ENCODE peak calls at places on chromosome 5, in seven cellular contexts. H is pancreas, P is suprapubic skin, C is neuronal stem cell, B is sigmoid colon, S is fibroblast of lung, K is lower lobe of right lung. V is an unnamed sample.

GRCh38 chr5:147578228-147579024 is 68.6 kb upstream of the DPYSL3 start:
- DNase-seq in C (no peak), S (peak; percentile 69), K (no peak), H (no peak), P (no peak), B (no peak), V (peak; percentile 61)

GRCh38 chr5:6902094-6902493 is 188.9 kb downstream of the TENT4A start:
- DNase-seq in K (no peak), P (no peak), S (no peak), B (no peak), H (no peak), C (no peak), V (no peak)

GRCh38 chr5:116971131-116971530 is 396.5 kb upstream of the SEMA6A start:
- DNase-seq in S (no peak), K (no peak), B (no peak), H (no peak), C (no peak), P (no peak), V (no peak)

GRCh38 chr5:157219491-157220271 is 39.0 kb downstream of the ITK start:
- DNase-seq in P (no peak), B (no peak), C (no peak), H (no peak), K (no peak), S (no peak), V (no peak)

GRCh38 chr5:91318727-91319126 is 64.4 kb downstream of the ARRDC3 start:
- DNase-seq in B (no peak), C (no peak), P (no peak), H (no peak), S (no peak), K (peak; percentile 14), V (no peak)

GRCh38 chr5:171428849-171429542 is 9.5 kb downstream of the FGF18 start:
- DNase-seq in S (no peak), H (peak; percentile 39), B (peak; percentile 53), K (peak; percentile 11), P (peak; percentile 13), C (no peak), V (no peak)

GRCh38 chr5:39570418-39571027 is 145.7 kb upstream of the DAB2 start:
- DNase-seq in S (peak; percentile 31), P (no peak), C (peak; percentile 9), K (no peak), B (no peak), H (no peak), V (peak; percentile 55)

GRCh38 chr5:66882592-66883227 is 286.5 kb downstream of the MAST4 start:
- DNase-seq in K (no peak), S (peak; percentile 83), C (no peak), H (no peak), B (no peak), P (no peak), V (peak; percentile 94)

GRCh38 chr5:71695561-71695960 is 23.5 kb upstream of the CARTPT start:
- DNase-seq in P (no peak), B (no peak), C (no peak), H (no peak), K (no peak), S (peak; percentile 15), V (no peak)

GRCh38 chr5:16540421-16540820 is 74.8 kb upstream of the ZNF622 start:
- DNase-seq in B (no peak), C (no peak), K (no peak), H (no peak), P (no peak), S (peak; percentile 90), V (peak; percentile 73)

GRCh38 chr5:88875609-88876234 is 7.3 kb downstream of the MEF2C start:
- DNase-seq in H (no peak), S (no peak), K (no peak), P (no peak), B (no peak), C (no peak), V (no peak)

GRCh38 chr5:151632524-151632923 is 41.4 kb upstream of the FAT2 start:
- DNase-seq in H (no peak), B (no peak), S (no peak), K (no peak), C (no peak), P (no peak), V (peak; percentile 43)

GRCh38 chr5:134594797-134595457 is 37.7 kb downstream of the SAR1B start:
- DNase-seq in B (no peak), S (no peak), H (no peak), K (no peak), P (no peak), C (no peak), V (no peak)

GRCh38 chr5:74504463-74504862 is 136.1 kb downstream of the ENC1 start:
- DNase-seq in P (no peak), K (no peak), C (no peak), B (no peak), S (no peak), H (no peak), V (no peak)

GRCh38 chr5:127957701-127958190 is 125.8 kb upstream of the SLC12A2 start:
- DNase-seq in B (no peak), K (no peak), H (no peak), S (no peak), P (no peak), C (no peak), V (no peak)

GRCh38 chr5:60843693-60844428 is at the start of gene ELOVL7:
- DNase-seq in K (peak; percentile 84), B (no peak), P (no peak), H (peak; percentile 97), C (peak; percentile 69), S (peak; percentile 42), V (peak; percentile 92)

GRCh38 chr5:139854953-139855352 is 59.3 kb downstream of the PSD2 start:
- DNase-seq in H (no peak), S (no peak), P (no peak), C (no peak), B (no peak), K (no peak), V (no peak)

GRCh38 chr5:38367410-38367809 is 109.1 kb downstream of the EGFLAM start:
- DNase-seq in K (no peak), B (no peak), C (no peak), H (no peak), S (no peak), P (no peak), V (no peak)

DNA sequence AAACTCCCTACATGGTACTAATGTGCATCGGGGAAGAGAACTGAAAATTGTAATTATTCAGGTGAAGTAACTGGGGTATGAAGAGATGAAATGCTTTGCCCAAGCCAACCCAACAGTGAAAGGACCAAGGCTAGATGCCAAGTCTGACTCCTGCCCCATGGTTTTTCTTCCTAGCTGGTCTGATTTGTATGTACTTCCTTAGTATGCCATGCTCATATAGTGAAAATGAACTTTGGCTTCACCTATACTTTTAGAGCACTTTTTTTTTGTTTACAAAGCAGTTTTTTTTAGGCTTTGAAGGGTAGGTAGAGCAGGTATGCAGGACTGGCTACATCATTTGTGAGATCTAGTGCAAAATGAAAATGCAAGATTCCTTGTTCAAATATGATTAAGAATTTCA is 359.4 kb upstream of the RIOK2 start:
- DNase-seq in H (no peak), P (no peak), K (no peak), S (no peak), B (no peak), C (no peak), V (no peak)
- H3K4me3 ChIP-seq in H (no peak overlapping the region), P (no peak overlapping the region), K (no peak overlapping the region), S (no peak overlapping the region), B (no peak overlapping the region), C (no peak overlapping the region), V (no peak overlapping the region)

GRCh38 chr5:141330299-141331080 is at the start of gene PCDHGA1:
- DNase-seq in C (no peak), K (no peak), H (no peak), S (peak; percentile 40), P (no peak), B (no peak), V (peak; percentile 46)
- H3K4me3 ChIP-seq in C (peak within 1 kb of the TSS; percentile 2), K (no peak within 1 kb of the TSS), H (peak within 1 kb of the TSS; percentile 11), S (peak within 1 kb of the TSS; percentile 41), P (no peak within 1 kb of the TSS), B (no peak within 1 kb of the TSS), V (no peak within 1 kb of the TSS)

DNA sequence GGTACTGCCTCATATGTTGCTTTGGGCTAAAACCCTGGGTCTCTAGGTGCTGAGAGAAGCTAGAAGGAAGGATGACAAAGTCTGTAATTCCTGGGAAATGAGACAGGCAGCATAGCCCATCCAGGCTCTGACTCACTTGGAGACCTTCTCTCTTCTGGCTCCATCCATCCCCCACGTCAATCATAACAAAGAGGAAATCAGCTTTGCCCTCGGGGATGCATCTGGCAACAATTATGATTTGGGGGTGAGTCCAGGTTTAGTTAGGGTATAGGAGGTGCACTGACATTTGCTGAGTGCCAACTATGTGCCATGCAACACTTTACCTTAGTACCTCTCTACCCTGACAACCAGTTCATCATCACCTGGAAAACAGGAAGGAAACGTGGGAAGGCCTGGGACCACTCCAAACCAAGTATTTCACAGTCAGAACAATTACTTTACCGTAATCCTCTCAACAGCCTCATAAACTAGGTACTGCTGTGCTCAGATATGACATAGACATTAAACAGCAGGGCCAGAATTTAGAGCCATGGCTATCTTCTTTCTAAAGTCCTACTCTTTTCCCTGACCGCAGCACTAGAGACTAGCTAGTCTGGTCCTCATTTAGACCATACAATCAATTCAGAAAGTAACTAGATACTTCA is 39.1 kb upstream of the GZMA start:
- DNase-seq in S (peak; percentile 66), K (no peak), B (no peak), P (no peak), C (no peak), H (no peak), V (peak; percentile 79)
- H3K4me3 ChIP-seq in S (no peak overlapping the region), K (no peak overlapping the region), B (no peak overlapping the region), P (no peak overlapping the region), C (no peak overlapping the region), H (no peak overlapping the region), V (no peak overlapping the region)

GRCh38 chr5:138803935-138804334 is 50.7 kb downstream of the CTNNA1 start:
- DNase-seq in H (no peak), S (no peak), P (no peak), B (no peak), K (no peak), C (no peak), V (no peak)

GRCh38 chr5:138805096-138805495 is 51.9 kb downstream of the CTNNA1 start:
- DNase-seq in H (no peak), C (no peak), P (no peak), K (no peak), B (no peak), S (peak; percentile 52), V (no peak)

GRCh38 chr5:138807182-138807581 is 54.0 kb downstream of the CTNNA1 start:
- DNase-seq in S (no peak), P (no peak), C (no peak), K (no peak), H (no peak), B (no peak), V (no peak)

GRCh38 chr5:138809391-138809790 is 56.2 kb downstream of the CTNNA1 start:
- DNase-seq in H (no peak), S (peak; percentile 75), B (no peak), C (no peak), P (no peak), K (no peak), V (no peak)
- H3K4me3 ChIP-seq in H (no peak overlapping the region), S (no peak overlapping the region), B (no peak overlapping the region), C (no peak overlapping the region), P (no peak overlapping the region), K (no peak overlapping the region), V (no peak overlapping the region)